ENCODE peak calls at places on chromosomes 5 and 9, in four cellular contexts. J is A172, Z is tibial artery, G is neural progenitor cell. E is an unnamed sample.
A peak's percentile ranks its signal among the peaks of the same experiment; 100 is the strongest.

GRCh38 chr5:86749841-86750240 is 132.1 kb downstream of the COX7C start:
- DNase-seq in J (no peak), G (no peak), Z (no peak), E (no peak)

GRCh38 chr5:61332891-61333350 is 863 bp downstream of the ZSWIM6 start:
- DNase-seq in G (peak; percentile 55), Z (peak; percentile 81), J (no peak), E (peak; percentile 95)

GRCh38 chr5:125232779-125233230 is 486.4 kb upstream of the ZNF608 start:
- DNase-seq in J (no peak), Z (no peak), G (no peak), E (peak; percentile 13)

GRCh38 chr9:133742849-133743444 is 4.8 kb upstream of the SARDH start:
- DNase-seq in J (peak; percentile 78), G (peak; percentile 88), Z (peak; percentile 82), E (peak; percentile 99)

GRCh38 chr5:132489051-132489770 is 1.4 kb downstream of the IRF1 start:
- DNase-seq in J (no peak), Z (peak; percentile 64), G (no peak), E (no peak)

GRCh38 chr9:120434532-120434931 is 145.4 kb downstream of the CDK5RAP2 start:
- DNase-seq in G (no peak), Z (peak; percentile 81), J (no peak), E (no peak)

GRCh38 chr5:143714629-143715028 is 97.3 kb upstream of the HMHB1 start:
- DNase-seq in J (peak; percentile 35), Z (no peak), G (no peak), E (no peak)

GRCh38 chr9:129412814-129413536 is 207.9 kb downstream of the C9orf50 start:
- DNase-seq in J (peak; percentile 61), Z (peak; percentile 94), G (peak; percentile 57), E (peak; percentile 95)

GRCh38 chr5:135398855-135399837 is at the start of gene MACROH2A1:
- DNase-seq in G (peak; percentile 92), J (peak; percentile 56), Z (peak; percentile 93), E (peak; percentile 99)

GRCh38 chr5:149172261-149172660 is 31.0 kb downstream of the ABLIM3 start:
- DNase-seq in G (no peak), J (peak; percentile 89), Z (no peak), E (peak; percentile 86)

GRCh38 chr9:35912791-35913400 is 3.6 kb downstream of the SPAAR start:
- DNase-seq in J (no peak), G (no peak), Z (no peak), E (no peak)

GRCh38 chr5:83471405-83472212 is at the start of gene VCAN:
- DNase-seq in J (peak; percentile 50), Z (peak; percentile 91), G (peak; percentile 84), E (peak; percentile 94)

GRCh38 chr9:6106576-6107339 is 91.3 kb upstream of the RANBP6 start:
- DNase-seq in G (peak; percentile 65), J (peak; percentile 53), Z (no peak), E (peak; percentile 69)

GRCh38 chr5:73640861-73641320 is 14.9 kb downstream of the ARHGEF28 start:
- DNase-seq in J (peak; percentile 83), Z (no peak), G (no peak), E (no peak)

GRCh38 chr5:36403601-36404311 is 102.1 kb upstream of the RANBP3L start:
- DNase-seq in G (no peak), Z (peak; percentile 81), J (peak; percentile 90), E (peak; percentile 52)

GRCh38 chr5:102221949-102222348 is 74.1 kb downstream of the SLCO4C1 start:
- DNase-seq in Z (no peak), G (no peak), J (no peak), E (no peak)

E was measured in osteoblast.